ENCODE peak calls at places on chromosome 9, in five cellular contexts. Q, K, H, O and R are unnamed samples.

GRCh38 chr9:131986576-131986975 is 93.1 kb downstream of the MED27 start:
- DNase-seq in Q (no peak), K (no peak), H (no peak), O (no peak), R (no peak)

GRCh38 chr9:134768332-134769083 is 112.1 kb upstream of the FCN2 start:
- DNase-seq in Q (no peak), K (no peak), H (no peak), O (no peak), R (no peak)

GRCh38 chr9:124439086-124439485 is 11.2 kb upstream of the ADGRD2 start:
- DNase-seq in Q (no peak), K (no peak), H (no peak), O (no peak), R (no peak)

GRCh38 chr9:6805532-6805931 is 47.8 kb downstream of the KDM4C start:
- DNase-seq in Q (no peak), K (peak), H (no peak), O (no peak), R (no peak)

GRCh38 chr9:806285-807156 is 35.0 kb upstream of the DMRT1 start:
- DNase-seq in Q (no peak), K (peak), H (no peak), O (no peak), R (no peak)

GRCh38 chr9:75378036-75378435 is 289.7 kb downstream of the OSTF1 start:
- DNase-seq in Q (peak), K (peak), H (peak), O (no peak), R (peak)

GRCh38 chr9:108416321-108416720 is 439.5 kb downstream of the ACTL7B start:
- DNase-seq in Q (no peak), K (peak), H (no peak), O (no peak), R (no peak)

GRCh38 chr9:110918316-110919054 is 119.8 kb downstream of the LPAR1 start:
- DNase-seq in Q (no peak), K (peak), H (no peak), O (no peak), R (no peak)

GRCh38 chr9:130665431-130666392 is 1.3 kb downstream of the PRDM12 start:
- DNase-seq in Q (no peak), K (no peak), H (no peak), O (no peak), R (no peak)

GRCh38 chr9:2157277-2158105 is 142.3 kb downstream of the SMARCA2 start:
- DNase-seq in Q (peak), K (peak), H (peak), O (no peak), R (peak)

GRCh38 chr9:100084145-100084478 is 14.7 kb downstream of the ERP44 start:
- DNase-seq in Q (no peak), K (no peak), H (no peak), O (no peak), R (no peak)

GRCh38 chr9:107020040-107020530 is 157.1 kb downstream of the ZNF462 start:
- DNase-seq in Q (no peak), K (no peak), H (no peak), O (no peak), R (no peak)

GRCh38 chr9:124139001-124139400 is 118.7 kb upstream of the NEK6 start:
- DNase-seq in Q (peak), K (no peak), H (no peak), O (no peak), R (peak)

GRCh38 chr9:69476016-69476415 is 151.0 kb downstream of the ENTREP1 start:
- DNase-seq in Q (no peak), K (no peak), H (no peak), O (no peak), R (no peak)

GRCh38 chr9:36165766-36166149 is 3.4 kb upstream of the CCIN start:
- DNase-seq in Q (no peak), K (no peak), H (no peak), O (no peak), R (no peak)
- H3K4me3 ChIP-seq in Q (peak), K (no peak), H (no peak), O (peak), R (no peak)

GRCh38 chr9:112332977-112333638 is at the start of gene PTBP3:
- DNase-seq in Q (peak), K (peak), H (peak), O (peak), R (peak)
- TF ChIP-seq POLR2A in Q (peak), K (peak), H (peak), O (peak), R (peak)

GRCh38 chr9:96441798-96442445 is 8.0 kb upstream of the HABP4 start:
- DNase-seq in Q (peak), K (peak), H (no peak), O (no peak), R (no peak)
- TF ChIP-seq CTCF in Q (peak), K (peak), H (peak), O (no peak), R (no peak)

GRCh38 chr9:34988218-34989055 is 1.1 kb upstream of the DNAJB5 start:
- DNase-seq in Q (peak), K (no peak), H (no peak), O (no peak), R (peak)
- H3K4me3 ChIP-seq in Q (peak), K (peak), H (peak), O (peak), R (peak)

GRCh38 chr9:76720245-76720644 is 44.0 kb upstream of the PCA3 start:
- DNase-seq in Q (no peak), K (no peak), H (no peak), O (no peak), R (no peak)

GRCh38 chr9:76718166-76718565 is 46.1 kb upstream of the PCA3 start:
- DNase-seq in Q (no peak), K (no peak), H (no peak), O (no peak), R (no peak)

GRCh38 chr9:76717611-76718010 is 46.6 kb upstream of the PCA3 start:
- DNase-seq in Q (no peak), K (no peak), H (no peak), O (no peak), R (no peak)

GRCh38 chr9:76716270-76716669 is 48.0 kb upstream of the PCA3 start:
- DNase-seq in Q (no peak), K (no peak), H (no peak), O (no peak), R (no peak)

GRCh38 chr9:76717176-76717575 is 47.1 kb upstream of the PCA3 start:
- DNase-seq in Q (no peak), K (no peak), H (no peak), O (no peak), R (no peak)
- TF ChIP-seq POLR2A in Q (no peak), K (no peak), H (no peak), O (no peak), R (no peak)

GRCh38 chr9:115694014-115694413 is 459.6 kb upstream of the PAPPA start:
- DNase-seq in Q (no peak), K (peak), H (peak), O (no peak), R (no peak)
- TF ChIP-seq CTCF in Q (no peak), K (peak), H (no peak), O (peak), R (no peak)

GRCh38 chr9:129665814-129666511 is 516 bp downstream of the PRRX2 start:
- DNase-seq in Q (no peak), K (no peak), H (no peak), O (no peak), R (no peak)

GRCh38 chr9:129664664-129665007 is 811 bp upstream of the PRRX2 start:
- DNase-seq in Q (no peak), K (no peak), H (no peak), O (no peak), R (no peak)

GRCh38 chr9:129667378-129667777 is 1.9 kb downstream of the PRRX2 start:
- DNase-seq in Q (no peak), K (no peak), H (no peak), O (no peak), R (no peak)

GRCh38 chr9:129666575-129666974 is 1.1 kb downstream of the PRRX2 start:
- DNase-seq in Q (no peak), K (no peak), H (no peak), O (no peak), R (no peak)

GRCh38 chr9:129665008-129665771 is at the start of gene PRRX2:
- DNase-seq in Q (no peak), K (peak), H (no peak), O (no peak), R (peak)
- H3K4me3 ChIP-seq in Q (peak), K (peak), H (no peak), O (peak), R (peak)

DNA sequence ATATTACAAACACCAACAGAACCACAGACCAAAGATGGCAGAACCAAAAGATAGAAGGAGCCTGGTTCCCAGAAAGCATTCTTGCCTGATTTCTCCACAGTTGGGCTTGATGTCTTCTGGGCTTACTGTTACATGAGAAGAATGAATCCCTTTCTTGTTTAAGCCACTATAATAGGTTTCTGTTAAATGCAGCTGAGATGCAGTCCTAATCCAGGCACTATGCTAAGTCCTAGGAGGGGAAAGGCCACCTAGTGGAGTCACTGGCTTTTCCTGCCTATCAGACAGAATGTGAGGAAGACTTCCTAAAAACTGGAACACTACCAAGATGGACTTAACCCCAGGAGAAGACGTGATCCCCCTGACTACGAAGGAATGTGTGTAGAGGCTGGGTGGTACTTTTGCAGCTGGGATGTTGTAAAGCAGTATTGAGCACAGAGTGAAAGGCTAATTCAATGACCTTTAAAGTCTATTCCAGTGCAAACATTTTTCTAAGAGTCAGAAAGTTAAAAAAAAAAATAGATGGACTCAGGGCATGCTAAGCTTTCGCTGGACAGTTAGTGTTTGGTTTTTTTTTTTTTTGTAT is 34.3 kb upstream of the FSD1L start:
- DNase-seq in Q (no peak), K (peak), H (peak), O (no peak), R (no peak)
- TF ChIP-seq POLR2A in Q (no peak), K (no peak), H (no peak), O (no peak), R (no peak)